ENCODE peak calls at places on chromosomes 1 and 21, in five cellular contexts. R is lung, W is pancreas, G is BE2C, E is breast epithelium. F is an unnamed sample. For H3K9me3, the result is how much of the 10 kb centered on the place peaks cover.

GRCh38 chr1:30422251-30422650 is 301.1 kb downstream of the MATN1 start:
- DNase-seq in R (peak), W (no peak), G (no peak), E (peak), F (no peak)

GRCh38 chr1:116983678-116984077 is 17.9 kb upstream of the CD101 start:
- DNase-seq in R (no peak), W (no peak), G (no peak), E (no peak), F (no peak)

GRCh38 chr1:161506336-161507223 is 1.3 kb downstream of the FCGR2A start:
- DNase-seq in R (peak), W (no peak), G (no peak), E (no peak), F (no peak)

GRCh38 chr1:204602871-204603542 is 82.5 kb downstream of the LRRN2 start:
- DNase-seq in R (no peak), W (no peak), G (no peak), E (no peak), F (no peak)

GRCh38 chr1:168867941-168868634 is 139.1 kb upstream of the DPT start:
- DNase-seq in R (no peak), W (no peak), G (no peak), E (no peak), F (no peak)

GRCh38 chr1:116334015-116334547 is 39.0 kb upstream of the ATP1A1 start:
- DNase-seq in R (peak), W (no peak), G (peak), E (no peak), F (peak)

GRCh38 chr21:28633803-28634572 is 358.7 kb downstream of the LTN1 start:
- DNase-seq in R (no peak), W (no peak), G (no peak), E (no peak), F (peak)

GRCh38 chr1:201298381-201299367 is 15.4 kb downstream of the PKP1 start:
- DNase-seq in R (no peak), W (no peak), G (no peak), E (no peak), F (peak)

GRCh38 chr1:94236021-94236491 is 1.3 kb downstream of the ARHGAP29 start:
- DNase-seq in R (no peak), W (no peak), G (no peak), E (no peak), F (peak)

GRCh38 chr1:219189942-219190341 is 16.3 kb downstream of the LYPLAL1 start:
- DNase-seq in R (no peak), W (no peak), G (no peak), E (no peak), F (no peak)

GRCh38 chr1:214364335-214364734 is 83.4 kb downstream of the SMYD2 start:
- DNase-seq in R (no peak), W (no peak), G (no peak), E (no peak), F (no peak)

DNA sequence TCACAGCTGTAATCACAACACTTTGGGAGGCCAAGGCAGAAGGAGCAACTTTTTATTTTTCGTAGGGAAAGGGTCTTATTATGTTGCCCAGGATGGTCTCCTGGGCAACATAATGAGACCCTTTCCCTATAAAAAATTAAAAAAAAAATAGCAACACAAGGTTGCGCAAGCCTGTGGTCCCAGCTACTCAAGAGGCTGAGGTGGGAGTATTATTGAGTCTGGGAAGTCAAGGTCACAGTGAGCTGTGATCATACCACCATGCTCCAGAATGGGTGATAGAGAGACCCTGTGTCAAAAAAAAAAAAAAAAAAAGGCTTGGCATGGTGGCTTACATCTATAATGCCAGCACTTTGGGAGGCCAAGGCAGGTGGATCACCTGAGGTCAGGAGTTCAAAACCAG is 131.6 kb downstream of the TRIM33 start:
- DNase-seq in R (no peak), W (no peak), G (no peak), E (no peak), F (no peak)
- H3K9me3 ChIP-seq in R (under half), W (under half), G (under half), E (half or more), F (under half)

GRCh38 chr1:38489844-38490270 is 369.7 kb downstream of the RRAGC start:
- DNase-seq in R (no peak), W (no peak), G (peak), E (no peak), F (peak)
- TF ChIP-seq CTCF in R (no peak), W (no peak), G (peak), E (no peak), F (peak)

DNA sequence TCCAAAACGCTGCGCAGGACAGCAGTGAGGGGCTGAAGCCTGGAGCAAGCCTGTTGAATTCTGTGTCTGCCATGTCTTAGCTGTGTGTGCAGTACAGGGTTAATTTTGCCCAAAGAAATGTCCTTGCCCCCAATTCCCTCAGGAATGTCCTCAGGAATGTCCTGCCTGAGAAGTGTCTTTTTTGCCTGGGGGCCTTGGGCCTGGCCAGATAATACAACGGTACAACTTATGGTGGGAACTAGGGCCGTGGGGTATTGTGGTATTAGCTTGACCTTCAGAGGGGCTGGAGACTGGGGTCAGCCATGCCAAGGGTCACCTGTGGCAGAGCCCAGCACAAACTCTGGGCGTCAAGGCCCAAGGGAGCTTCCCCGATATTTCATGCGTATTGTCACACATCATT is 107.7 kb downstream of the AJAP1 start:
- DNase-seq in R (no peak), W (no peak), G (no peak), E (no peak), F (no peak)
- H3K9me3 ChIP-seq in R (under half), W (under half), G (under half), E (under half), F (under half)

GRCh38 chr21:15679630-15680029 is 50.2 kb upstream of the USP25 start:
- DNase-seq in R (no peak), W (no peak), G (no peak), E (no peak), F (no peak)
- TF ChIP-seq CTCF in R (no peak), W (no peak), G (peak), E (no peak), F (no peak)

GRCh38 chr1:235264327-235264726 is 63.7 kb downstream of the ARID4B start:
- DNase-seq in R (no peak), W (no peak), G (no peak), E (no peak), F (no peak)

GRCh38 chr1:235261243-235261642 is 66.7 kb downstream of the ARID4B start:
- DNase-seq in R (no peak), W (no peak), G (no peak), E (no peak), F (no peak)

GRCh38 chr1:235254721-235255120 is 73.3 kb downstream of the ARID4B start:
- DNase-seq in R (no peak), W (no peak), G (no peak), E (no peak), F (no peak)

GRCh38 chr1:235262539-235262938 is 65.4 kb downstream of the ARID4B start:
- DNase-seq in R (no peak), W (no peak), G (no peak), E (no peak), F (no peak)

DNA sequence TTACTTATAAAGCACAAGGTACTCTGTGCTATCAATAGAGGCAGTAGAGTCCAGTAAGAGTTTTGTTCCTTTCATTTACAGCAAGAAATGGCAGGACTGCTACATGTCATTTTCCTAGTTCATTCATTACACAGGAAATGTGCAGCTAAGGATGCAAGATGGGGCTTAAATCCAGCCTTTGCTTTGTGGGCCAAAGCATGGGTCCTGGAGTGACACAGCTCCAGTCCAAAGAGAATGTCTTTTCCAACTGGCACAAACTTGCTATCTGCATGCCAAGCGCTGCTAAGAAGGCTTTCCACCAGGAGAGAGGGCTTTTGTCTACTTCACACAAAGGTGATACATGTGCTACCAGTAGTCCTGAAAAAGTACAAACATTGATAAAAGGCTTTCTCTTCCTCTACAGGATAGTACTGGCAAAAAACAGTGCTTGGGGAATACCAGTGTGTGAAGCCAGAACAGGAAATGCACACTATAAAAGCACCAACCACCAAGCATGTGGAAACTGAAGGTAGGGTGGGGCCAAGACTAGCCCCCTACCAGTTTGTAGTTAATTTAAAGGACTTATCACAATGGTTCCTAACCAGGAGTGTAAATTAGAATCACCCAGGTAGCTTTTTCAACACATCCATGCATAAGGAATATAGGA is 68.7 kb downstream of the ARID4B start:
- DNase-seq in R (no peak), W (no peak), G (no peak), E (no peak), F (no peak)
- H3K9me3 ChIP-seq in R (under half), W (under half), G (under half), E (under half), F (under half)

GRCh38 chr1:41823453-41823852 is 95.3 kb downstream of the HIVEP3 start:
- DNase-seq in R (peak), W (no peak), G (no peak), E (no peak), F (peak)
- TF ChIP-seq CTCF in R (no peak), W (no peak), G (no peak), E (no peak), F (no peak)

DNA sequence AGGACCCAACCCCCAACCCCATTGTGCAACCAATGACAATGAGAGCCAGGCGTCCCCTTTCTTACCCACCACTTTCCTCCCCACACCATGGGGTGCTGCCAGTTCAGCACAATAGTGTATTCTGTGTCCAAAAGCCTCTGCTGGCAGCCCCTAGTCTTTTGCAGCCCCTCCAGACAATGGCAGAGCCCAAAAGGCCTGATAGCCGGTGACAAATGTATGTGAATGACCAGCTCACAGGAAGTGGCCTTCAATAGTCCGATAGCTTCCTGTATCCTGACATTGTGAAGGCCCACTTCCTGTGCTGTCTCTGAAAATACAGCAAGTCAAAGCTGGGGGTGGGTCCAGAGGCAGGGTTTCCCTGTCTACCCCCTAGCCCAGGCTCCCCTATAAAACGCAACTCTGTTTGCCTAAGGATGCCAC is 16.6 kb downstream of the SMIM12 start:
- DNase-seq in R (no peak), W (no peak), G (no peak), E (no peak), F (no peak)
- H3K9me3 ChIP-seq in R (under half), W (under half), G (under half), E (under half), F (under half)

GRCh38 chr1:47262787-47263413 is 30.9 kb upstream of the TAL1 start:
- DNase-seq in R (peak), W (no peak), G (peak), E (no peak), F (peak)
- TF ChIP-seq CTCF in R (peak), W (no peak), G (peak), E (peak), F (peak)

DNA sequence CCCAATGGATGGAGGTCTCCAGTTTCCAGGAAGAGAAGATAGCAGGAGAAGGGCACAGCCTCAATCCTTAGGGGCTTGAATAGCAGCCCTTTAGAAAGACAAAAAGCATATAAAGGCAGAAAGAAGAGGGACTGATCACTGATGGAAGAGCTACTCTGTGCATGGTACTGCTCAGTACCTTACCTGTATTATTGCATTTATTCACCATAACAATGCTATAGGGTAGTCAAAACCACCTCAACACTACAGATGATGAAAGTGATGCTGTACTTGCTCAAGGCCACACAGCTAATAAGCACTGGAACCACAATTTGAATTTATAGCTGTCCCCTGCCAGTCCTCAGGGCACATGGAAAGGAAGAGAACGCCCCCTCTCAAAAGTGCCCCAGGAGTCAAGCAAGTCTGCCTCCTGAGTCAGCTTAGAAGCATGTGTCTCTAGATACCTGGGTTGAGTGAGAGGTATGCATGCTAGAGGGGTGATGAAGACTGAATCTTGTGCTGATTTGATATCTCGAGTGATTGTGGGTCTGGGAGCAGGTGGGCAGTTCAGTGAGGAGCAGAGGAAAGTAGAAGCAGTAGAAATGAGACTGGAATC is 13.6 kb downstream of the DDAH1 start:
- DNase-seq in R (no peak), W (no peak), G (no peak), E (no peak), F (no peak)
- H3K9me3 ChIP-seq in R (under half), W (under half), G (under half), E (under half), F (under half)

GRCh38 chr1:103525114-103525606 is 339 bp upstream of the RNPC3 start:
- DNase-seq in R (no peak), W (no peak), G (no peak), E (no peak), F (peak)

GRCh38 chr1:103527331-103527730 is 1.8 kb downstream of the RNPC3 start:
- DNase-seq in R (no peak), W (no peak), G (no peak), E (no peak), F (no peak)

GRCh38 chr1:103523346-103523745 is 2.2 kb upstream of the RNPC3 start:
- DNase-seq in R (no peak), W (no peak), G (no peak), E (no peak), F (no peak)

GRCh38 chr1:103529746-103530145 is 4.2 kb downstream of the RNPC3 start:
- DNase-seq in R (no peak), W (peak), G (peak), E (no peak), F (no peak)

GRCh38 chr1:103525607-103526507 is at the start of gene RNPC3:
- DNase-seq in R (peak), W (peak), G (peak), E (peak), F (peak)
- TF ChIP-seq CTCF in R (no peak), W (no peak), G (peak), E (no peak), F (no peak)

F was measured in cardiac muscle cell.